ENCODE peak calls at places on chromosomes 6 and 20, in seven cellular contexts. One of them, this sample, is unnamed.

GRCh38 chr6:88870728-88871330 is 92.6 kb downstream of the RNGTT start:
- DNase-seq in mucosa of descending colon: peak
- DNase-seq in choroid plexus epithelial cell: peak
- DNase-seq in A549: peak
- DNase-seq in spleen: no peak
- DNase-seq in fibroblast of pulmonary artery: peak
- DNase-seq in astrocyte: peak
- DNase-seq in this sample: peak

GRCh38 chr6:37994238-37994637 is 174.7 kb downstream of the ZFAND3 start:
- DNase-seq in mucosa of descending colon: no peak
- DNase-seq in choroid plexus epithelial cell: peak
- DNase-seq in A549: no peak
- DNase-seq in spleen: no peak
- DNase-seq in fibroblast of pulmonary artery: peak
- DNase-seq in astrocyte: peak
- DNase-seq in this sample: no peak

GRCh38 chr6:43698584-43699349 is 11.2 kb upstream of the MRPS18A start:
- DNase-seq in mucosa of descending colon: peak
- DNase-seq in choroid plexus epithelial cell: peak
- DNase-seq in A549: no peak
- DNase-seq in spleen: no peak
- DNase-seq in fibroblast of pulmonary artery: peak
- DNase-seq in astrocyte: no peak
- DNase-seq in this sample: no peak

GRCh38 chr6:692356-692851 is 535 bp downstream of the EXOC2 start:
- DNase-seq in mucosa of descending colon: peak
- DNase-seq in choroid plexus epithelial cell: peak
- DNase-seq in A549: peak
- DNase-seq in spleen: peak
- DNase-seq in fibroblast of pulmonary artery: peak
- DNase-seq in astrocyte: peak
- DNase-seq in this sample: peak

GRCh38 chr6:36963451-36964290 is 9.1 kb downstream of the PI16 start:
- DNase-seq in mucosa of descending colon: no peak
- DNase-seq in choroid plexus epithelial cell: no peak
- DNase-seq in A549: no peak
- DNase-seq in spleen: peak
- DNase-seq in fibroblast of pulmonary artery: no peak
- DNase-seq in astrocyte: no peak
- DNase-seq in this sample: no peak

GRCh38 chr20:6053776-6054688 is at the start of gene LRRN4:
- DNase-seq in mucosa of descending colon: no peak
- DNase-seq in choroid plexus epithelial cell: no peak
- DNase-seq in A549: no peak
- DNase-seq in spleen: no peak
- DNase-seq in fibroblast of pulmonary artery: peak
- DNase-seq in astrocyte: peak
- DNase-seq in this sample: no peak

GRCh38 chr20:884983-885952 is 30.9 kb downstream of the ANGPT4 start:
- DNase-seq in mucosa of descending colon: peak
- DNase-seq in choroid plexus epithelial cell: peak
- DNase-seq in A549: no peak
- DNase-seq in spleen: no peak
- DNase-seq in fibroblast of pulmonary artery: peak
- DNase-seq in astrocyte: peak
- DNase-seq in this sample: no peak

GRCh38 chr20:20827992-20828597 is 115.7 kb upstream of the RALGAPA2 start:
- DNase-seq in mucosa of descending colon: no peak
- DNase-seq in choroid plexus epithelial cell: no peak
- DNase-seq in A549: no peak
- DNase-seq in spleen: no peak
- DNase-seq in fibroblast of pulmonary artery: no peak
- DNase-seq in astrocyte: no peak
- DNase-seq in this sample: no peak

GRCh38 chr6:91193446-91193845 is 606.6 kb upstream of the MAP3K7 start:
- DNase-seq in mucosa of descending colon: no peak
- DNase-seq in choroid plexus epithelial cell: no peak
- DNase-seq in A549: no peak
- DNase-seq in spleen: no peak
- DNase-seq in fibroblast of pulmonary artery: no peak
- DNase-seq in astrocyte: no peak
- DNase-seq in this sample: no peak

GRCh38 chr20:12847862-12848261 is 160.9 kb upstream of the SPTLC3 start:
- DNase-seq in mucosa of descending colon: no peak
- DNase-seq in choroid plexus epithelial cell: peak
- DNase-seq in A549: no peak
- DNase-seq in spleen: no peak
- DNase-seq in fibroblast of pulmonary artery: peak
- DNase-seq in astrocyte: no peak
- DNase-seq in this sample: no peak

GRCh38 chr6:71139249-71139648 is 149.4 kb upstream of the OGFRL1 start:
- DNase-seq in mucosa of descending colon: no peak
- DNase-seq in choroid plexus epithelial cell: peak
- DNase-seq in A549: no peak
- DNase-seq in spleen: no peak
- DNase-seq in fibroblast of pulmonary artery: peak
- DNase-seq in astrocyte: peak
- DNase-seq in this sample: no peak

GRCh38 chr6:32983964-32984638 is 15.7 kb downstream of the BRD2 start:
- DNase-seq in mucosa of descending colon: no peak
- DNase-seq in choroid plexus epithelial cell: no peak
- DNase-seq in A549: no peak
- DNase-seq in spleen: no peak
- DNase-seq in fibroblast of pulmonary artery: no peak
- DNase-seq in astrocyte: no peak
- DNase-seq in this sample: no peak

GRCh38 chr20:35253010-35253409 is 24.9 kb downstream of the MMP24OS start:
- DNase-seq in mucosa of descending colon: no peak
- DNase-seq in choroid plexus epithelial cell: no peak
- DNase-seq in A549: no peak
- DNase-seq in spleen: no peak
- DNase-seq in fibroblast of pulmonary artery: no peak
- DNase-seq in astrocyte: no peak
- DNase-seq in this sample: no peak

GRCh38 chr6:167761794-167762258 is 64.9 kb upstream of the AFDN start:
- DNase-seq in mucosa of descending colon: no peak
- DNase-seq in choroid plexus epithelial cell: no peak
- DNase-seq in A549: no peak
- DNase-seq in spleen: peak
- DNase-seq in fibroblast of pulmonary artery: no peak
- DNase-seq in astrocyte: no peak
- DNase-seq in this sample: no peak

GRCh38 chr6:163296835-163297519 is 117.5 kb upstream of the QKI start:
- DNase-seq in mucosa of descending colon: no peak
- DNase-seq in choroid plexus epithelial cell: peak
- DNase-seq in A549: no peak
- DNase-seq in spleen: no peak
- DNase-seq in fibroblast of pulmonary artery: no peak
- DNase-seq in astrocyte: peak
- DNase-seq in this sample: no peak

GRCh38 chr6:116783852-116784251 is 18.3 kb upstream of the FAM162B start:
- DNase-seq in mucosa of descending colon: no peak
- DNase-seq in choroid plexus epithelial cell: peak
- DNase-seq in A549: no peak
- DNase-seq in spleen: no peak
- DNase-seq in fibroblast of pulmonary artery: no peak
- DNase-seq in astrocyte: peak
- DNase-seq in this sample: no peak

GRCh38 chr6:19715166-19715558 is 122.0 kb upstream of the ID4 start:
- DNase-seq in mucosa of descending colon: no peak
- DNase-seq in choroid plexus epithelial cell: no peak
- DNase-seq in A549: no peak
- DNase-seq in spleen: no peak
- DNase-seq in fibroblast of pulmonary artery: no peak
- DNase-seq in astrocyte: peak
- DNase-seq in this sample: no peak

GRCh38 chr20:40562031-40562430 is 127.0 kb downstream of the MAFB start:
- DNase-seq in mucosa of descending colon: no peak
- DNase-seq in choroid plexus epithelial cell: peak
- DNase-seq in A549: no peak
- DNase-seq in spleen: no peak
- DNase-seq in fibroblast of pulmonary artery: peak
- DNase-seq in astrocyte: peak
- DNase-seq in this sample: no peak

GRCh38 chr6:112207773-112208172 is 46.6 kb downstream of the LAMA4 start:
- DNase-seq in mucosa of descending colon: no peak
- DNase-seq in choroid plexus epithelial cell: no peak
- DNase-seq in A549: no peak
- DNase-seq in spleen: no peak
- DNase-seq in fibroblast of pulmonary artery: no peak
- DNase-seq in astrocyte: no peak
- DNase-seq in this sample: no peak

GRCh38 chr6:146709036-146709622 is 110.4 kb downstream of the ADGB start:
- DNase-seq in mucosa of descending colon: no peak
- DNase-seq in choroid plexus epithelial cell: no peak
- DNase-seq in A549: no peak
- DNase-seq in spleen: no peak
- DNase-seq in fibroblast of pulmonary artery: no peak
- DNase-seq in astrocyte: no peak
- DNase-seq in this sample: no peak

GRCh38 chr6:75282706-75283105 is 1.9 kb downstream of the TMEM30A start:
- DNase-seq in mucosa of descending colon: no peak
- DNase-seq in choroid plexus epithelial cell: no peak
- DNase-seq in A549: no peak
- DNase-seq in spleen: no peak
- DNase-seq in fibroblast of pulmonary artery: no peak
- DNase-seq in astrocyte: no peak
- DNase-seq in this sample: no peak

GRCh38 chr6:96301781-96302180 is 219.8 kb upstream of the UFL1 start:
- DNase-seq in mucosa of descending colon: no peak
- DNase-seq in choroid plexus epithelial cell: no peak
- DNase-seq in A549: no peak
- DNase-seq in spleen: no peak
- DNase-seq in fibroblast of pulmonary artery: peak
- DNase-seq in astrocyte: peak
- DNase-seq in this sample: no peak

GRCh38 chr6:42032366-42032765 is 18.0 kb upstream of the TAF8 start:
- DNase-seq in mucosa of descending colon: no peak
- DNase-seq in choroid plexus epithelial cell: no peak
- DNase-seq in A549: no peak
- DNase-seq in spleen: peak
- DNase-seq in fibroblast of pulmonary artery: no peak
- DNase-seq in astrocyte: no peak
- DNase-seq in this sample: no peak

GRCh38 chr6:7004581-7005297 is 103.0 kb upstream of the RREB1 start:
- DNase-seq in mucosa of descending colon: no peak
- DNase-seq in choroid plexus epithelial cell: peak
- DNase-seq in A549: no peak
- DNase-seq in spleen: no peak
- DNase-seq in fibroblast of pulmonary artery: peak
- DNase-seq in astrocyte: no peak
- DNase-seq in this sample: no peak

GRCh38 chr6:6997282-6998193 is 110.2 kb upstream of the RREB1 start:
- DNase-seq in mucosa of descending colon: no peak
- DNase-seq in choroid plexus epithelial cell: peak
- DNase-seq in A549: no peak
- DNase-seq in spleen: peak
- DNase-seq in fibroblast of pulmonary artery: no peak
- DNase-seq in astrocyte: no peak
- DNase-seq in this sample: no peak

GRCh38 chr6:6998194-6998569 is 109.6 kb upstream of the RREB1 start:
- DNase-seq in mucosa of descending colon: no peak
- DNase-seq in choroid plexus epithelial cell: no peak
- DNase-seq in A549: no peak
- DNase-seq in spleen: peak
- DNase-seq in fibroblast of pulmonary artery: no peak
- DNase-seq in astrocyte: no peak
- DNase-seq in this sample: no peak

GRCh38 chr6:7003041-7003440 is 104.7 kb upstream of the RREB1 start:
- DNase-seq in mucosa of descending colon: no peak
- DNase-seq in choroid plexus epithelial cell: no peak
- DNase-seq in A549: no peak
- DNase-seq in spleen: peak
- DNase-seq in fibroblast of pulmonary artery: no peak
- DNase-seq in astrocyte: no peak
- DNase-seq in this sample: no peak

GRCh38 chr6:7000825-7001777 is 106.7 kb upstream of the RREB1 start:
- DNase-seq in mucosa of descending colon: no peak
- DNase-seq in choroid plexus epithelial cell: no peak
- DNase-seq in A549: no peak
- DNase-seq in spleen: no peak
- DNase-seq in fibroblast of pulmonary artery: no peak
- DNase-seq in astrocyte: no peak
- DNase-seq in this sample: no peak
- TF ChIP-seq CTCF in mucosa of descending colon: no peak
- TF ChIP-seq CTCF in choroid plexus epithelial cell: no peak
- TF ChIP-seq CTCF in A549: no peak
- TF ChIP-seq CTCF in spleen: no peak
- TF ChIP-seq CTCF in fibroblast of pulmonary artery: no peak
- TF ChIP-seq CTCF in astrocyte: no peak
- TF ChIP-seq CTCF in this sample: no peak

GRCh38 chr6:49097116-49097515 is 365.9 kb downstream of the MMUT start:
- DNase-seq in mucosa of descending colon: no peak
- DNase-seq in choroid plexus epithelial cell: no peak
- DNase-seq in A549: no peak
- DNase-seq in spleen: no peak
- DNase-seq in fibroblast of pulmonary artery: no peak
- DNase-seq in astrocyte: no peak
- DNase-seq in this sample: no peak
- H3K4me3 ChIP-seq in mucosa of descending colon: no peak
- H3K4me3 ChIP-seq in choroid plexus epithelial cell: no peak
- H3K4me3 ChIP-seq in A549: no peak
- H3K4me3 ChIP-seq in spleen: no peak
- H3K4me3 ChIP-seq in fibroblast of pulmonary artery: no peak
- H3K4me3 ChIP-seq in astrocyte: no peak
- H3K4me3 ChIP-seq in this sample: no peak

GRCh38 chr20:61710108-61710507 is 355.6 kb downstream of the TAF4 start:
- DNase-seq in mucosa of descending colon: no peak
- DNase-seq in choroid plexus epithelial cell: no peak
- DNase-seq in A549: no peak
- DNase-seq in spleen: no peak
- DNase-seq in fibroblast of pulmonary artery: no peak
- DNase-seq in astrocyte: no peak
- DNase-seq in this sample: no peak
- TF ChIP-seq CTCF in mucosa of descending colon: no peak
- TF ChIP-seq CTCF in choroid plexus epithelial cell: no peak
- TF ChIP-seq CTCF in A549: no peak
- TF ChIP-seq CTCF in spleen: no peak
- TF ChIP-seq CTCF in fibroblast of pulmonary artery: no peak
- TF ChIP-seq CTCF in astrocyte: no peak
- TF ChIP-seq CTCF in this sample: no peak

DNA sequence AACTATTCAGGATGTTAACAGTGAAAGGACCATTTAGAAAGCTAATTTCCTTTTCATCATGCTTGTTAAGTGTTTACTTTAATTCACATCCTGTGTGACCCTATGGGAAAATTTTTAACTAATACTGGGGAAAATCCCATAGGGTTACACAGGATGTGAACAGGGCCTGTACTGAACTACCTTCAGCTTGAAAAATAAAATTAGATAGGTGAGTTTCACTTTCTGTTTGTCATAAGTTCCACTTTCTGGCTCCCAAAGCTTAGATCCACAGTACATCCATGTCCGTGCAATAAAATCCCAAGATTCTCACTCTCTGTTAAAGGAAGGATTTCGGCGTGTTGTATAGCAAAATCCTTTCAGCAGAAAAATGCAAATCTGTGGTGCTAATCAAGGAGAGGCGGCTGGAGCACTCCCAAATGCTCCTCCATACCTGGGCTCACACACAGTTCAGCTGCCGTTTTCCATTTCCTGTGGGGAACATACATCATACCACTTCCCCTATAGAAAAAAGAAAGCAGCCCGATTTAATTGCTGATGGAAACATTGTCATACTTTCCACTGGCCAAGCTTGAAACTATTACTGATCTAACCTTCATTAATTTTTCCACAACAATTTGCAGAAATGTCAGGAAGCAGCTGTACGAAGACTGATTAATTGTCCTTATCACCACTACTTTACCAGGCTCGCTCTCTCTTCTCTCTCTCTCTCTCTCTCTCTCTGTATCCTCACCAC is 125.2 kb downstream of the HIVEP2 start:
- DNase-seq in mucosa of descending colon: no peak
- DNase-seq in choroid plexus epithelial cell: peak
- DNase-seq in A549: no peak
- DNase-seq in spleen: no peak
- DNase-seq in fibroblast of pulmonary artery: peak
- DNase-seq in astrocyte: peak
- DNase-seq in this sample: peak
- H3K4me3 ChIP-seq in mucosa of descending colon: no peak
- H3K4me3 ChIP-seq in choroid plexus epithelial cell: peak
- H3K4me3 ChIP-seq in A549: no peak
- H3K4me3 ChIP-seq in spleen: peak
- H3K4me3 ChIP-seq in fibroblast of pulmonary artery: peak
- H3K4me3 ChIP-seq in astrocyte: peak
- H3K4me3 ChIP-seq in this sample: peak